ENCODE peak calls at places on chromosomes 7 and 10, in ten cellular contexts. H is PC-9; Z is activated naive CD8-positive, alpha-beta T cell treated with anti-CD3 and anti-CD28 coated beads for 36 hours; O is bronchial epithelial cell; T is WTC11; C is mucosa of gallbladder; Y is cardiac muscle cell; E is dermis blood vessel endothelial cell; P is neuronal stem cell; I is activated T-helper 1 cell treated with anti-CD3 and anti-CD28 coated beads, Interleukin-2, amount 50 U/mL, for 16 hours. K is an unnamed sample.

GRCh38 chr7:18289801-18290200 is 205.7 kb upstream of the HDAC9 start:
- DNase-seq in H (no peak), Z (no peak), O (no peak), T (no peak), C (no peak), Y (peak), E (peak), P (no peak), I (no peak), K (no peak)

GRCh38 chr7:102446387-102447156 is 13.2 kb downstream of the ORAI2 start:
- DNase-seq in H (no peak), Z (no peak), O (no peak), T (no peak), C (no peak), Y (no peak), E (no peak), P (no peak), I (no peak), K (no peak)

GRCh38 chr10:16995867-16996529 is 133.6 kb downstream of the CUBN start:
- DNase-seq in H (no peak), Z (no peak), O (no peak), T (no peak), C (no peak), Y (peak), E (peak), P (peak), I (no peak), K (no peak)

GRCh38 chr7:155734445-155734809 is 77.8 kb downstream of the SHH start:
- DNase-seq in H (no peak), Z (no peak), O (peak), T (no peak), C (no peak), Y (no peak), E (no peak), P (no peak), I (no peak), K (no peak)

GRCh38 chr10:97684866-97685394 is 2.1 kb downstream of the AVPI1 start:
- DNase-seq in H (no peak), Z (no peak), O (peak), T (no peak), C (no peak), Y (peak), E (no peak), P (no peak), I (no peak), K (no peak)

GRCh38 chr10:103982639-103983038 is 15.7 kb downstream of the SLK start:
- DNase-seq in H (no peak), Z (no peak), O (no peak), T (peak), C (no peak), Y (no peak), E (peak), P (peak), I (no peak), K (no peak)

GRCh38 chr7:28627263-28627653 is 214.9 kb downstream of the CREB5 start:
- DNase-seq in H (no peak), Z (no peak), O (no peak), T (no peak), C (no peak), Y (no peak), E (no peak), P (no peak), I (no peak), K (no peak)

GRCh38 chr10:20144268-20144667 is 328.0 kb downstream of the PLXDC2 start:
- DNase-seq in H (no peak), Z (no peak), O (peak), T (no peak), C (no peak), Y (no peak), E (no peak), P (no peak), I (no peak), K (no peak)

GRCh38 chr10:25180801-25181200 is 6.0 kb downstream of the GPR158 start:
- DNase-seq in H (no peak), Z (no peak), O (no peak), T (no peak), C (no peak), Y (no peak), E (no peak), P (no peak), I (no peak), K (no peak)

GRCh38 chr7:90222811-90223725 is 11.5 kb downstream of the STEAP2 start:
- DNase-seq in H (no peak), Z (no peak), O (peak), T (no peak), C (no peak), Y (peak), E (no peak), P (no peak), I (no peak), K (no peak)

GRCh38 chr7:81079736-81080135 is 160.9 kb upstream of the SEMA3C start:
- DNase-seq in H (no peak), Z (no peak), O (peak), T (no peak), C (no peak), Y (no peak), E (no peak), P (no peak), I (no peak), K (no peak)

GRCh38 chr10:22648547-22648961 is 65.8 kb downstream of the PIP4K2A start:
- DNase-seq in H (no peak), Z (no peak), O (no peak), T (no peak), C (no peak), Y (peak), E (peak), P (no peak), I (no peak), K (no peak)

GRCh38 chr7:26345837-26346236 is 54.2 kb downstream of the SNX10 start:
- DNase-seq in H (no peak), Z (no peak), O (no peak), T (no peak), C (no peak), Y (no peak), E (no peak), P (no peak), I (no peak), K (no peak)

GRCh38 chr10:87700031-87700796 is 40.5 kb downstream of the PAPSS2 start:
- DNase-seq in H (no peak), Z (no peak), O (peak), T (no peak), C (no peak), Y (peak), E (no peak), P (no peak), I (no peak), K (no peak)

GRCh38 chr7:40726559-40726958 is 591.8 kb downstream of the SUGCT start:
- DNase-seq in H (no peak), Z (no peak), O (peak), T (peak), C (no peak), Y (no peak), E (no peak), P (no peak), I (no peak), K (no peak)

GRCh38 chr7:132993377-132994013 is 88.4 kb downstream of the CHCHD3 start:
- DNase-seq in H (no peak), Z (no peak), O (no peak), T (no peak), C (no peak), Y (no peak), E (no peak), P (no peak), I (no peak), K (no peak)

GRCh38 chr7:77684030-77684429 is 12.2 kb upstream of the RSBN1L start:
- DNase-seq in H (no peak), Z (no peak), O (peak), T (peak), C (no peak), Y (peak), E (peak), P (no peak), I (no peak), K (no peak)

GRCh38 chr7:77629797-77630196 is 66.5 kb upstream of the RSBN1L start:
- DNase-seq in H (no peak), Z (no peak), O (no peak), T (no peak), C (no peak), Y (no peak), E (no peak), P (no peak), I (no peak), K (no peak)

GRCh38 chr7:2016021-2016631 is 216.6 kb downstream of the MAD1L1 start:
- DNase-seq in H (no peak), Z (no peak), O (no peak), T (peak), C (no peak), Y (no peak), E (no peak), P (no peak), I (no peak), K (no peak)

GRCh38 chr10:82377608-82378007 is 502.6 kb downstream of the NRG3 start:
- DNase-seq in H (no peak), Z (no peak), O (peak), T (peak), C (no peak), Y (peak), E (no peak), P (peak), I (no peak), K (no peak)

GRCh38 chr7:55365103-55365679 is at the start of gene LANCL2:
- DNase-seq in H (no peak), Z (no peak), O (peak), T (peak), C (peak), Y (peak), E (peak), P (peak), I (peak), K (no peak)

GRCh38 chr10:133461027-133461426 is 7.3 kb downstream of the SCART1 start:
- DNase-seq in H (no peak), Z (no peak), O (no peak), T (no peak), C (peak), Y (no peak), E (no peak), P (no peak), I (no peak), K (peak)

GRCh38 chr10:122551450-122551849 is 9.1 kb upstream of the DMBT1 start:
- DNase-seq in H (no peak), Z (peak), O (no peak), T (no peak), C (no peak), Y (no peak), E (peak), P (no peak), I (no peak), K (peak)

K was measured in activated CD8-positive, alpha-beta memory T cell treated with anti-CD3 and anti-CD28 coated beads, Interleukin-2, amount 10 ng/mL, durations not matched to agents 7 days and 5 days.